ENCODE peak calls at places on chromosomes 6 and 20, in five cellular contexts. One of them, this sample, is unnamed.

GRCh38 chr6:142048593-142048980 is 84.1 kb upstream of the GJE1 start:
- DNase-seq in HFFc6: no peak
- DNase-seq in activated naive CD4-positive, alpha-beta T cell treated with anti-CD3 and anti-CD28 coated beads, Interleukin-2, amount 10 ng/mL, durations not matched to agents 7 days and 5 days: no peak
- DNase-seq in stimulated activated CD8-positive, alpha-beta memory T cell treated with anti-CD3 and anti-CD28 coated beads, Interleukin-15, amount 100 ng/mL, for 4 hours: no peak
- DNase-seq in AG10803: no peak
- DNase-seq in this sample: no peak

GRCh38 chr6:71035871-71036270 is 79.0 kb upstream of the B3GAT2 start:
- DNase-seq in HFFc6: no peak
- DNase-seq in activated naive CD4-positive, alpha-beta T cell treated with anti-CD3 and anti-CD28 coated beads, Interleukin-2, amount 10 ng/mL, durations not matched to agents 7 days and 5 days: no peak
- DNase-seq in stimulated activated CD8-positive, alpha-beta memory T cell treated with anti-CD3 and anti-CD28 coated beads, Interleukin-15, amount 100 ng/mL, for 4 hours: no peak
- DNase-seq in AG10803: no peak
- DNase-seq in this sample: no peak

GRCh38 chr20:37341632-37342031 is 4.3 kb upstream of the SRC start:
- DNase-seq in HFFc6: no peak
- DNase-seq in activated naive CD4-positive, alpha-beta T cell treated with anti-CD3 and anti-CD28 coated beads, Interleukin-2, amount 10 ng/mL, durations not matched to agents 7 days and 5 days: no peak
- DNase-seq in stimulated activated CD8-positive, alpha-beta memory T cell treated with anti-CD3 and anti-CD28 coated beads, Interleukin-15, amount 100 ng/mL, for 4 hours: no peak
- DNase-seq in AG10803: no peak
- DNase-seq in this sample: no peak

GRCh38 chr6:56484669-56485068 is 158.0 kb downstream of the DST start:
- DNase-seq in HFFc6: peak
- DNase-seq in activated naive CD4-positive, alpha-beta T cell treated with anti-CD3 and anti-CD28 coated beads, Interleukin-2, amount 10 ng/mL, durations not matched to agents 7 days and 5 days: no peak
- DNase-seq in stimulated activated CD8-positive, alpha-beta memory T cell treated with anti-CD3 and anti-CD28 coated beads, Interleukin-15, amount 100 ng/mL, for 4 hours: no peak
- DNase-seq in AG10803: peak
- DNase-seq in this sample: no peak

GRCh38 chr6:142326539-142326938 is 24.7 kb downstream of the ADGRG6 start:
- DNase-seq in HFFc6: no peak
- DNase-seq in activated naive CD4-positive, alpha-beta T cell treated with anti-CD3 and anti-CD28 coated beads, Interleukin-2, amount 10 ng/mL, durations not matched to agents 7 days and 5 days: no peak
- DNase-seq in stimulated activated CD8-positive, alpha-beta memory T cell treated with anti-CD3 and anti-CD28 coated beads, Interleukin-15, amount 100 ng/mL, for 4 hours: no peak
- DNase-seq in AG10803: no peak
- DNase-seq in this sample: no peak

GRCh38 chr6:167501831-167502385 is 177.0 kb downstream of the TTLL2 start:
- DNase-seq in HFFc6: no peak
- DNase-seq in activated naive CD4-positive, alpha-beta T cell treated with anti-CD3 and anti-CD28 coated beads, Interleukin-2, amount 10 ng/mL, durations not matched to agents 7 days and 5 days: peak
- DNase-seq in stimulated activated CD8-positive, alpha-beta memory T cell treated with anti-CD3 and anti-CD28 coated beads, Interleukin-15, amount 100 ng/mL, for 4 hours: no peak
- DNase-seq in AG10803: no peak
- DNase-seq in this sample: no peak

GRCh38 chr6:7468382-7469081 is 72.9 kb upstream of the DSP start:
- DNase-seq in HFFc6: peak
- DNase-seq in activated naive CD4-positive, alpha-beta T cell treated with anti-CD3 and anti-CD28 coated beads, Interleukin-2, amount 10 ng/mL, durations not matched to agents 7 days and 5 days: no peak
- DNase-seq in stimulated activated CD8-positive, alpha-beta memory T cell treated with anti-CD3 and anti-CD28 coated beads, Interleukin-15, amount 100 ng/mL, for 4 hours: no peak
- DNase-seq in AG10803: peak
- DNase-seq in this sample: peak

GRCh38 chr20:38152175-38153010 is 12.7 kb downstream of the TGM2 start:
- DNase-seq in HFFc6: no peak
- DNase-seq in activated naive CD4-positive, alpha-beta T cell treated with anti-CD3 and anti-CD28 coated beads, Interleukin-2, amount 10 ng/mL, durations not matched to agents 7 days and 5 days: peak
- DNase-seq in stimulated activated CD8-positive, alpha-beta memory T cell treated with anti-CD3 and anti-CD28 coated beads, Interleukin-15, amount 100 ng/mL, for 4 hours: no peak
- DNase-seq in AG10803: no peak
- DNase-seq in this sample: no peak

GRCh38 chr6:31791324-31792089 is 4.0 kb downstream of the VARS1 start:
- DNase-seq in HFFc6: peak
- DNase-seq in activated naive CD4-positive, alpha-beta T cell treated with anti-CD3 and anti-CD28 coated beads, Interleukin-2, amount 10 ng/mL, durations not matched to agents 7 days and 5 days: peak
- DNase-seq in stimulated activated CD8-positive, alpha-beta memory T cell treated with anti-CD3 and anti-CD28 coated beads, Interleukin-15, amount 100 ng/mL, for 4 hours: no peak
- DNase-seq in AG10803: peak
- DNase-seq in this sample: no peak

GRCh38 chr6:148521586-148521985 is 178.9 kb downstream of the SASH1 start:
- DNase-seq in HFFc6: peak
- DNase-seq in activated naive CD4-positive, alpha-beta T cell treated with anti-CD3 and anti-CD28 coated beads, Interleukin-2, amount 10 ng/mL, durations not matched to agents 7 days and 5 days: no peak
- DNase-seq in stimulated activated CD8-positive, alpha-beta memory T cell treated with anti-CD3 and anti-CD28 coated beads, Interleukin-15, amount 100 ng/mL, for 4 hours: no peak
- DNase-seq in AG10803: peak
- DNase-seq in this sample: no peak

GRCh38 chr20:676967-677366 is 1.4 kb upstream of the SCRT2 start:
- DNase-seq in HFFc6: no peak
- DNase-seq in activated naive CD4-positive, alpha-beta T cell treated with anti-CD3 and anti-CD28 coated beads, Interleukin-2, amount 10 ng/mL, durations not matched to agents 7 days and 5 days: no peak
- DNase-seq in stimulated activated CD8-positive, alpha-beta memory T cell treated with anti-CD3 and anti-CD28 coated beads, Interleukin-15, amount 100 ng/mL, for 4 hours: no peak
- DNase-seq in AG10803: no peak
- DNase-seq in this sample: no peak

GRCh38 chr20:45322952-45323383 is 14.9 kb upstream of the MATN4 start:
- DNase-seq in HFFc6: peak
- DNase-seq in activated naive CD4-positive, alpha-beta T cell treated with anti-CD3 and anti-CD28 coated beads, Interleukin-2, amount 10 ng/mL, durations not matched to agents 7 days and 5 days: no peak
- DNase-seq in stimulated activated CD8-positive, alpha-beta memory T cell treated with anti-CD3 and anti-CD28 coated beads, Interleukin-15, amount 100 ng/mL, for 4 hours: no peak
- DNase-seq in AG10803: peak
- DNase-seq in this sample: no peak

GRCh38 chr6:31083742-31084354 is 28.5 kb downstream of the C6orf15 start:
- DNase-seq in HFFc6: peak
- DNase-seq in activated naive CD4-positive, alpha-beta T cell treated with anti-CD3 and anti-CD28 coated beads, Interleukin-2, amount 10 ng/mL, durations not matched to agents 7 days and 5 days: peak
- DNase-seq in stimulated activated CD8-positive, alpha-beta memory T cell treated with anti-CD3 and anti-CD28 coated beads, Interleukin-15, amount 100 ng/mL, for 4 hours: no peak
- DNase-seq in AG10803: peak
- DNase-seq in this sample: peak

GRCh38 chr20:41004561-41005360 is 23.9 kb upstream of the TOP1 start:
- DNase-seq in HFFc6: no peak
- DNase-seq in activated naive CD4-positive, alpha-beta T cell treated with anti-CD3 and anti-CD28 coated beads, Interleukin-2, amount 10 ng/mL, durations not matched to agents 7 days and 5 days: no peak
- DNase-seq in stimulated activated CD8-positive, alpha-beta memory T cell treated with anti-CD3 and anti-CD28 coated beads, Interleukin-15, amount 100 ng/mL, for 4 hours: no peak
- DNase-seq in AG10803: peak
- DNase-seq in this sample: no peak

GRCh38 chr6:144310761-144311160 is 25.6 kb downstream of the UTRN start:
- DNase-seq in HFFc6: no peak
- DNase-seq in activated naive CD4-positive, alpha-beta T cell treated with anti-CD3 and anti-CD28 coated beads, Interleukin-2, amount 10 ng/mL, durations not matched to agents 7 days and 5 days: no peak
- DNase-seq in stimulated activated CD8-positive, alpha-beta memory T cell treated with anti-CD3 and anti-CD28 coated beads, Interleukin-15, amount 100 ng/mL, for 4 hours: no peak
- DNase-seq in AG10803: no peak
- DNase-seq in this sample: no peak

GRCh38 chr20:63579017-63579705 is 5.1 kb upstream of the HELZ2 start:
- DNase-seq in HFFc6: no peak
- DNase-seq in activated naive CD4-positive, alpha-beta T cell treated with anti-CD3 and anti-CD28 coated beads, Interleukin-2, amount 10 ng/mL, durations not matched to agents 7 days and 5 days: no peak
- DNase-seq in stimulated activated CD8-positive, alpha-beta memory T cell treated with anti-CD3 and anti-CD28 coated beads, Interleukin-15, amount 100 ng/mL, for 4 hours: no peak
- DNase-seq in AG10803: no peak
- DNase-seq in this sample: no peak

GRCh38 chr6:134537146-134537555 is 219.2 kb upstream of the SGK1 start:
- DNase-seq in HFFc6: peak
- DNase-seq in activated naive CD4-positive, alpha-beta T cell treated with anti-CD3 and anti-CD28 coated beads, Interleukin-2, amount 10 ng/mL, durations not matched to agents 7 days and 5 days: no peak
- DNase-seq in stimulated activated CD8-positive, alpha-beta memory T cell treated with anti-CD3 and anti-CD28 coated beads, Interleukin-15, amount 100 ng/mL, for 4 hours: no peak
- DNase-seq in AG10803: peak
- DNase-seq in this sample: no peak

GRCh38 chr6:72216222-72217106 is 330.1 kb downstream of the RIMS1 start:
- DNase-seq in HFFc6: no peak
- DNase-seq in activated naive CD4-positive, alpha-beta T cell treated with anti-CD3 and anti-CD28 coated beads, Interleukin-2, amount 10 ng/mL, durations not matched to agents 7 days and 5 days: no peak
- DNase-seq in stimulated activated CD8-positive, alpha-beta memory T cell treated with anti-CD3 and anti-CD28 coated beads, Interleukin-15, amount 100 ng/mL, for 4 hours: no peak
- DNase-seq in AG10803: no peak
- DNase-seq in this sample: no peak

GRCh38 chr6:43032326-43032725 is 10.9 kb downstream of the RRP36 start:
- DNase-seq in HFFc6: no peak
- DNase-seq in activated naive CD4-positive, alpha-beta T cell treated with anti-CD3 and anti-CD28 coated beads, Interleukin-2, amount 10 ng/mL, durations not matched to agents 7 days and 5 days: no peak
- DNase-seq in stimulated activated CD8-positive, alpha-beta memory T cell treated with anti-CD3 and anti-CD28 coated beads, Interleukin-15, amount 100 ng/mL, for 4 hours: no peak
- DNase-seq in AG10803: no peak
- DNase-seq in this sample: no peak

GRCh38 chr6:168413018-168413720 is 27.8 kb upstream of the SMOC2 start:
- DNase-seq in HFFc6: no peak
- DNase-seq in activated naive CD4-positive, alpha-beta T cell treated with anti-CD3 and anti-CD28 coated beads, Interleukin-2, amount 10 ng/mL, durations not matched to agents 7 days and 5 days: no peak
- DNase-seq in stimulated activated CD8-positive, alpha-beta memory T cell treated with anti-CD3 and anti-CD28 coated beads, Interleukin-15, amount 100 ng/mL, for 4 hours: no peak
- DNase-seq in AG10803: no peak
- DNase-seq in this sample: no peak

GRCh38 chr6:12148841-12149240 is 136.7 kb downstream of the HIVEP1 start:
- DNase-seq in HFFc6: no peak
- DNase-seq in activated naive CD4-positive, alpha-beta T cell treated with anti-CD3 and anti-CD28 coated beads, Interleukin-2, amount 10 ng/mL, durations not matched to agents 7 days and 5 days: no peak
- DNase-seq in stimulated activated CD8-positive, alpha-beta memory T cell treated with anti-CD3 and anti-CD28 coated beads, Interleukin-15, amount 100 ng/mL, for 4 hours: no peak
- DNase-seq in AG10803: peak
- DNase-seq in this sample: no peak

GRCh38 chr6:116561377-116562018 is 7.9 kb downstream of the CALHM4 start:
- DNase-seq in HFFc6: peak
- DNase-seq in activated naive CD4-positive, alpha-beta T cell treated with anti-CD3 and anti-CD28 coated beads, Interleukin-2, amount 10 ng/mL, durations not matched to agents 7 days and 5 days: peak
- DNase-seq in stimulated activated CD8-positive, alpha-beta memory T cell treated with anti-CD3 and anti-CD28 coated beads, Interleukin-15, amount 100 ng/mL, for 4 hours: peak
- DNase-seq in AG10803: peak
- DNase-seq in this sample: peak

GRCh38 chr6:138410972-138411667 is 7.1 kb downstream of the HEBP2 start:
- DNase-seq in HFFc6: peak
- DNase-seq in activated naive CD4-positive, alpha-beta T cell treated with anti-CD3 and anti-CD28 coated beads, Interleukin-2, amount 10 ng/mL, durations not matched to agents 7 days and 5 days: no peak
- DNase-seq in stimulated activated CD8-positive, alpha-beta memory T cell treated with anti-CD3 and anti-CD28 coated beads, Interleukin-15, amount 100 ng/mL, for 4 hours: no peak
- DNase-seq in AG10803: no peak
- DNase-seq in this sample: no peak

GRCh38 chr6:7617954-7618764 is 28.2 kb downstream of the SNRNP48 start:
- DNase-seq in HFFc6: peak
- DNase-seq in activated naive CD4-positive, alpha-beta T cell treated with anti-CD3 and anti-CD28 coated beads, Interleukin-2, amount 10 ng/mL, durations not matched to agents 7 days and 5 days: no peak
- DNase-seq in stimulated activated CD8-positive, alpha-beta memory T cell treated with anti-CD3 and anti-CD28 coated beads, Interleukin-15, amount 100 ng/mL, for 4 hours: no peak
- DNase-seq in AG10803: peak
- DNase-seq in this sample: no peak

GRCh38 chr6:113857565-113858066 is 471 bp downstream of the MARCKS start:
- DNase-seq in HFFc6: no peak
- DNase-seq in activated naive CD4-positive, alpha-beta T cell treated with anti-CD3 and anti-CD28 coated beads, Interleukin-2, amount 10 ng/mL, durations not matched to agents 7 days and 5 days: no peak
- DNase-seq in stimulated activated CD8-positive, alpha-beta memory T cell treated with anti-CD3 and anti-CD28 coated beads, Interleukin-15, amount 100 ng/mL, for 4 hours: no peak
- DNase-seq in AG10803: no peak
- DNase-seq in this sample: no peak

GRCh38 chr20:4158466-4159050 is 143.2 kb upstream of the RNF24 start:
- DNase-seq in HFFc6: no peak
- DNase-seq in activated naive CD4-positive, alpha-beta T cell treated with anti-CD3 and anti-CD28 coated beads, Interleukin-2, amount 10 ng/mL, durations not matched to agents 7 days and 5 days: no peak
- DNase-seq in stimulated activated CD8-positive, alpha-beta memory T cell treated with anti-CD3 and anti-CD28 coated beads, Interleukin-15, amount 100 ng/mL, for 4 hours: no peak
- DNase-seq in AG10803: peak
- DNase-seq in this sample: no peak

GRCh38 chr6:31582230-31582601 is at the start of gene LTB:
- DNase-seq in HFFc6: no peak
- DNase-seq in activated naive CD4-positive, alpha-beta T cell treated with anti-CD3 and anti-CD28 coated beads, Interleukin-2, amount 10 ng/mL, durations not matched to agents 7 days and 5 days: peak
- DNase-seq in stimulated activated CD8-positive, alpha-beta memory T cell treated with anti-CD3 and anti-CD28 coated beads, Interleukin-15, amount 100 ng/mL, for 4 hours: no peak
- DNase-seq in AG10803: no peak
- DNase-seq in this sample: peak

GRCh38 chr6:131510094-131510493 is 62.9 kb upstream of the ARG1 start:
- DNase-seq in HFFc6: no peak
- DNase-seq in activated naive CD4-positive, alpha-beta T cell treated with anti-CD3 and anti-CD28 coated beads, Interleukin-2, amount 10 ng/mL, durations not matched to agents 7 days and 5 days: no peak
- DNase-seq in stimulated activated CD8-positive, alpha-beta memory T cell treated with anti-CD3 and anti-CD28 coated beads, Interleukin-15, amount 100 ng/mL, for 4 hours: no peak
- DNase-seq in AG10803: no peak
- DNase-seq in this sample: no peak

This sample was measured in Jurkat, Clone E6-1.